ENCODE peak calls at places on chromosome 4, in five cellular contexts. N is kidney; I is activated T-helper 2 cell treated with anti-CD3 and anti-CD28 coated beads, Interferon-gamma antibody, Interleukin-2, Interleukin-4, amounts not matched to agents 10 μg/mL and 5 μg/mL and 100 μg/mL, durations not matched to agents 14 hours and 24 hours and 36 hours; G is activated naive CD4-positive, alpha-beta T cell treated with anti-CD3 and anti-CD28 coated beads, Interleukin-2, amount 50 U/mL, for 72 hours; H is endodermal cell. X is an unnamed sample.

GRCh38 chr4:158896459-158897238 is 127.8 kb downstream of the FNIP2 start:
- DNase-seq in N (no peak), I (no peak), G (no peak), H (no peak), X (no peak)

GRCh38 chr4:144300616-144301015 is 160.1 kb upstream of the GYPA start:
- DNase-seq in N (no peak), I (no peak), G (no peak), H (no peak), X (no peak)

GRCh38 chr4:186627226-186627865 is 72.0 kb upstream of the MTNR1A start:
- DNase-seq in N (no peak), I (no peak), G (no peak), H (peak; percentile 58), X (no peak)

GRCh38 chr4:129550281-129550785 is 454.4 kb downstream of the C4orf33 start:
- DNase-seq in N (no peak), I (no peak), G (no peak), H (no peak), X (no peak)

GRCh38 chr4:8230891-8231290 is 31.8 kb downstream of the SH3TC1 start:
- DNase-seq in N (no peak), I (no peak), G (no peak), H (no peak), X (no peak)

GRCh38 chr4:120844528-120844921 is 78.0 kb downstream of the PRDM5 start:
- DNase-seq in N (no peak), I (no peak), G (no peak), H (no peak), X (no peak)

GRCh38 chr4:111330786-111331185 is 707.9 kb upstream of the PITX2 start:
- DNase-seq in N (no peak), I (no peak), G (no peak), H (no peak), X (no peak)

GRCh38 chr4:115851918-115852766 is 738.7 kb upstream of the NDST4 start:
- DNase-seq in N (no peak), I (no peak), G (no peak), H (peak; percentile 88), X (no peak)

GRCh38 chr4:40402556-40402955 is 67.4 kb downstream of the CHRNA9 start:
- DNase-seq in N (no peak), I (no peak), G (no peak), H (no peak), X (no peak)

GRCh38 chr4:5203925-5204324 is 152.6 kb downstream of the STK32B start:
- DNase-seq in N (no peak), I (no peak), G (no peak), H (no peak), X (no peak)

GRCh38 chr4:70637239-70637920 is 8.8 kb downstream of the ENAM start:
- DNase-seq in N (no peak), I (no peak), G (no peak), H (no peak), X (no peak)

GRCh38 chr4:26762650-26763049 is 98.0 kb upstream of the STIM2 start:
- DNase-seq in N (no peak), I (no peak), G (no peak), H (no peak), X (no peak)

GRCh38 chr4:75180790-75181776 is 248.2 kb downstream of the PARM1 start:
- DNase-seq in N (no peak), I (no peak), G (no peak), H (peak; percentile 65), X (no peak)

GRCh38 chr4:113300384-113301011 is 251.0 kb downstream of the ANK2 start:
- DNase-seq in N (no peak), I (no peak), G (no peak), H (no peak), X (no peak)

GRCh38 chr4:148069086-148070010 is 337.5 kb downstream of the ARHGAP10 start:
- DNase-seq in N (no peak), I (no peak), G (no peak), H (no peak), X (no peak)

GRCh38 chr4:183175631-183176232 is 76.7 kb downstream of the WWC2 start:
- DNase-seq in N (no peak), I (no peak), G (no peak), H (no peak), X (no peak)

X was measured in activated T-helper 1 cell treated with anti-CD3 and anti-CD28 coated beads, Interleukin-12 subunit alpha, Interleukin-12 subunit beta, Interleukin-2, Interleukin-4 antibody, amounts not matched to agents 30 ng/mL and 10 ng/mL and 1 ng/mL, durations not matched to agents 14 hours and 24 hours and 36 hours.